ENCODE peak calls at places on chromosomes 4 and X, in five cellular contexts. V is GM12892, O is HepG2, W is K562, E is SK-N-SH. D is an unnamed sample.

GRCh38 chr4:169376421-169376820 is 105.7 kb upstream of the SH3RF1 start:
- DNase-seq in V (no peak), O (no peak), W (no peak), E (no peak), D (no peak)

GRCh38 chr4:120009731-120010130 is 56.9 kb downstream of the MAD2L1 start:
- DNase-seq in V (no peak), O (no peak), W (no peak), E (no peak), D (no peak)

GRCh38 chr4:61162116-61162515 is 38.0 kb upstream of the ADGRL3 start:
- DNase-seq in V (no peak), O (no peak), W (no peak), E (no peak), D (no peak)

GRCh38 chr4:140176735-140177134 is 22.8 kb upstream of the MAML3 start:
- DNase-seq in V (no peak), O (no peak), W (no peak), E (no peak), D (no peak)

GRCh38 chr4:128288689-128289106 is 1.1 kb upstream of the PGRMC2 start:
- DNase-seq in V (no peak), O (no peak), W (no peak), E (no peak), D (no peak)

GRCh38 chrX:63652086-63652775 is 132.8 kb downstream of the ARHGEF9 start:
- DNase-seq in V (no peak), O (no peak), W (no peak), E (no peak), D (no peak)

GRCh38 chr4:36082817-36083216 is 161.5 kb downstream of the ARAP2 start:
- DNase-seq in V (no peak), O (no peak), W (no peak), E (no peak), D (no peak)

GRCh38 chr4:164779080-164779479 is 25.1 kb downstream of the SMIM31 start:
- DNase-seq in V (no peak), O (no peak), W (no peak), E (no peak), D (no peak)

GRCh38 chrX:15564981-15565579 is 35.7 kb downstream of the ACE2 start:
- DNase-seq in V (no peak), O (peak), W (peak), E (peak), D (no peak)

GRCh38 chrX:72097081-72097480 is 34.6 kb downstream of the RTL5 start:
- DNase-seq in V (no peak), O (no peak), W (no peak), E (no peak), D (no peak)

DNA sequence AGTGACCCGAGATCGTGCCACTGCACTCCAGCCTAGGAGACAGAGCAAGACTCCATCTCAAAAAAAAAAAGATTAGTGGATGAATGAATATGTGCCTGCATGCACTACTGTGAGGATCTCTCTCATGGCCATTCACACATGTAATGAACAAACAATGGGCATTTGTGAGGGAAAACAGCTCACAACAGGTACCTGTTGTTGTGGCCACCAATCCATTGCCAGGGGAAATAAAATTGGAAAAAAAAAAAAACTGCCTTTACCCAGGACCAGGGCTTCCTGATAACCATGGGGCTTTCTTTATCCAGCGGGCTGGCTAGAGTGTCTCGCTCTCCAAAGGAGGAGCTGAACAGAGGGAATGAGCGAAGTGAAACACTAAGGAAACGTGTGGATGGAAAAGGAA is 7.4 kb downstream of the SCD5 start:
- DNase-seq in V (no peak), O (no peak), W (no peak), E (no peak), D (no peak)
- TF ChIP-seq TAF1 in V (no peak), O (no peak), W (no peak), E (no peak), D (no peak)

GRCh38 chrX:29661290-29661689 is 554.1 kb upstream of the MAGEB2 start:
- DNase-seq in V (no peak), O (no peak), W (no peak), E (no peak), D (no peak)

GRCh38 chrX:29662759-29663503 is 552.4 kb upstream of the MAGEB2 start:
- DNase-seq in V (no peak), O (peak), W (no peak), E (no peak), D (no peak)

GRCh38 chrX:29665532-29665931 is 549.8 kb upstream of the MAGEB2 start:
- DNase-seq in V (no peak), O (no peak), W (no peak), E (no peak), D (no peak)

GRCh38 chrX:29659911-29660310 is 555.5 kb upstream of the MAGEB2 start:
- DNase-seq in V (no peak), O (no peak), W (no peak), E (no peak), D (no peak)

DNA sequence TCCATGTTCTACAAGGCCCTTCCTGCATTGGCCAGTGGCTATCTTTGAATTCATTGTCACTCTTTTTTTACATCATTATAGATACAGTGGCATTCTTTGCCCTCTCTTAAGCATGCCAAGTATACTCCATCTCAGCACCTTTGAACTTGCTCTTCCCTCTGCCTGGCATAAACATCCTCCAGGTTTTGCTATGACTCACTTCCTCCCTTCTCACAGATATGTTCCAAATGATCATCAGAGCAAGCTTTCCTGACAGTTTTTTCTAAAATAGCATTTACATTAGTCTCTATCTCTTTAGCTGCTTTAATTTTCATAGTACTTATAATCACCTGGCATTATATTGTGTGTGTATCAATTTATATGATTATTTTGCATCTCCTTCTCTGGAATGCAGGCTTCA is 553.3 kb upstream of the MAGEB2 start:
- DNase-seq in V (no peak), O (no peak), W (no peak), E (no peak), D (no peak)
- TF ChIP-seq TAF1 in V (no peak), O (no peak), W (no peak), E (no peak), D (no peak)

GRCh38 chr4:101599620-101600019 is 190.9 kb upstream of the BANK1 start:
- DNase-seq in V (no peak), O (no peak), W (no peak), E (no peak), D (no peak)
- TF ChIP-seq TAF1 in V (no peak), O (no peak), W (no peak), E (no peak), D (no peak)

GRCh38 chr4:5940470-5941203 is 47.8 kb upstream of the CRMP1 start:
- DNase-seq in V (no peak), O (peak), W (no peak), E (no peak), D (no peak)

GRCh38 chr4:5942947-5943346 is 50.1 kb upstream of the CRMP1 start:
- DNase-seq in V (no peak), O (no peak), W (no peak), E (no peak), D (no peak)

GRCh38 chr4:5943561-5943960 is 50.7 kb upstream of the CRMP1 start:
- DNase-seq in V (no peak), O (no peak), W (no peak), E (no peak), D (no peak)

GRCh38 chr4:5945171-5945570 is 52.3 kb upstream of the CRMP1 start:
- DNase-seq in V (no peak), O (no peak), W (no peak), E (no peak), D (no peak)

DNA sequence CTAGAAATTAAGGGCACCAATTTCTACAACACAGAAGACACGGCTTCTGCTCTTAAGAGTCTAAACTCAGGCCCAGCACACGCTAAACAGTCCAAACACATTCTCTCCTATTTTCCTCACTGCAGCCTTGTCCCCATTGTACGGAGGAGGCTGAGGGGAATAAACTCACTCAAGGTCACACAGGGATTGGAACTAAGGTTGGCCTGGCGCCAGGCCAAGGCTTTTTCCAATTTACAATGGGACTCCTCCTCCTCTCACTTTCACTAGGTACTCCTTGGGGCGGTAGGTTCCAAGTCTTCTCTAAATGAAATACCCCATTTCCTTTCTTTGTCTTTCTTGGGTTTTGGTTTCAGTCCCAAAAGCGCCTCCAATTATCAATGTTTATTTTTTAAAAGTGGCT is 48.7 kb upstream of the CRMP1 start:
- DNase-seq in V (no peak), O (no peak), W (no peak), E (no peak), D (no peak)
- TF ChIP-seq TAF1 in V (no peak), O (no peak), W (no peak), E (no peak), D (no peak)

DNA sequence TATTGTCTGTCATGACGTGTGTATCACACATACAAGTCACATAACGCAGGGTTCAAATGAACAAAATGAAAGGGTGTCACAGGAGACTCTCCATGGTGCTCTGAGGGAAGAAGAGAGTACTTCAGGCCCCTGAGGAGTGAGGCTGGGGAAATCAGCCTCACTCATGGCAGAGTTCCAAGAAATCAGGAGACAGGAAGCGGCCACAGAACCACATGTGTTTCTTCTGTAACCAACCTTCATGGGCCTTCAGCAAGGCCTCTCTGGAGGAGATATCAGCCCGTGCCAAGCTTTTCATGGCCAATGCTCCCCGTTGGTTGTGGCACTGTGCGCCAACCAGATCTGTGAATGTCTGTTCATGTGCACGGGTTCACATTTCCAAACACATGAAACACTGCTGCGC is 76.0 kb downstream of the NAT8L start:
- DNase-seq in V (no peak), O (no peak), W (no peak), E (peak), D (no peak)
- TF ChIP-seq TAF1 in V (no peak), O (no peak), W (no peak), E (no peak), D (no peak)

DNA sequence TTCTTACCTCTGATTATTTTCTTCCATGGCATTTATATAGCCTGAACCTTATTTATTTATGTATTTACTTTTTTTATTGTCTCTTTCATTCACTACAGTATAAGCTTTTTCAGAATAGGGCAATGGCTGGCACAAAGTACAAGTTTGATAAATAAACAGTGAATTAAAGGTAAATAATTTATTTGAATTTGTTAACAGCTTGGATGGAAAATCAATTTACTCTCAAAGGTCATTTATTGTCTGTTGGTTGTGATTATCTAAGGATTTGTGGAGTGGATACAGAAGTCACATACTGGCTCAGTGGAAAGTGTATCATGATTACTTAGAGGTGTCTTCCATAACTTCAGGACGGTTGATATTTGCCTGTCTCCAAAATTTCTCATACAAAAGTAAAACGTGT is 2472.9 kb downstream of the PCDH7 start:
- DNase-seq in V (no peak), O (no peak), W (no peak), E (no peak), D (no peak)
- TF ChIP-seq TAF1 in V (no peak), O (no peak), W (no peak), E (no peak), D (no peak)

GRCh38 chr4:113482325-113482724 is 279.2 kb downstream of the CAMK2D start:
- DNase-seq in V (no peak), O (no peak), W (no peak), E (no peak), D (no peak)
- TF ChIP-seq TAF1 in V (no peak), O (no peak), W (no peak), E (no peak), D (no peak)

GRCh38 chr4:90816754-90817153 is 689.6 kb downstream of the CCSER1 start:
- DNase-seq in V (no peak), O (no peak), W (no peak), E (no peak), D (no peak)
- TF ChIP-seq TAF1 in V (no peak), O (no peak), W (no peak), E (no peak), D (no peak)

DNA sequence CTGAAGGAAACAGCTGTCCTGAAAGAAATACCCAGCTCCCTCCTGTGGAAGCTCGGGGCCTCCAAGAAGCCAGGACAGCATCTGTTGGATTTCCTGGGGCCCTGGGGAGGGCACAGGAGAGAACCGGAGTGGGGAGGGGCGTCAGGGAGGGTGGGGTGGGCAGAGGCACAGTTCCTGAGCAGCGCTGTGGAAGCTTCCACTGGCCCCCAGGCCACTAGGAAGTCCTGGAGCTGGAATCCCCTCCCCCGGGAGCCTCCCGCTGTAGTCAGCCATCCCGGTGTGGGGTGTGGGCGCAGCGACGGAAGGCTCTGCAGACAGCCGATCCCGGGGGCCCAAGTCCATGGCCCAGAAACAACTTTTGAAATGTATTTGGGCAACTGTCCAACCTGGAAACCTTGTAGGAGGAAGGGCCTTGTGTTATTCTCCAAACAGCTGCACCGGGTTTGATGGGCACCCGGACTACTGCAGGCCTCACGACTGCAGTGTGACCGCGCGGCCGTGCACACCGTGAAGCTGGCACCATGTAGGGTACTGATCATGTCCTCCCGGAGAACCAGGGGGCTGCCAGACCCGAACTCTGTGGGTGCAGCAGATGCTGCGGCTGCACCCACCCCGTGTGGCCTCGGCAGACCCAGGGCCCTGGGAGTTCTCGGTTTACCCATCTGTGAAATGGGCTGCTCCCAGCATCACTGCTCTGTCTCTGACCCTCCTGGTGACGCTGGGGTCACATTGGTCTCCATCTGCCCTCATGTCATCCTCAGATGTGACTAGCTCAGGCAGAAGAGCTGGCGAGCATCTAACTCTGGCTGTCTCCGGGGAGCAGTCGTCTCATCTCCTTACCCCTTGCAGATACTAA is 68.5 kb upstream of the HMX1 start:
- DNase-seq in V (no peak), O (no peak), W (peak), E (peak), D (no peak)
- TF ChIP-seq TAF1 in V (no peak), O (no peak), W (no peak), E (no peak), D (no peak)

DNA sequence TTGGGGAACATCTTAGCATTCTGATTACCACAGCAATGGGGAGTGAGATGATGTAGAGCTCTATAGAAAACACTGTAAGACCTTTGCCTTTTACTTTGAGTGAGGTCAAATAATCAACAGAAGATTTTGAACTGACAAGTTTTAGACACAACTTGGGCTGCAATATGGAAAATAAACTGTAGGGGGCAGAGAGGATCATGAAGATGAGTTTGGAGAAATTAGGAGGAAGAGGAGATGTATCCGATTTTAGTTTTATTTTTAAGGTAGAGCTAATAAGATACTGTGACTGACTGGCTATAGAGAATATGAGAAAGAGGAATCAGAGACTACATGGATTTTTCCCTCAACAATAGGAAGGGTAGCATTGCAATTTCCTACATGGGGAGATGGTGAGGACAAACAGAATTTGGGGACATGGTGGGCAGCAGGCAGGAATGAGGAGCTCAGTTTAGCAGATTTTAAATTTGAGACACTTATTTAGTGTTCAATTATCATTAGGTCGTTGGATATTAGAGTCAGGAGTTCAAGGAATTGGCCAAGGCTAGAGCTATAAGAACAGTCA is 563.1 kb downstream of the INPP4B start:
- DNase-seq in V (no peak), O (no peak), W (no peak), E (no peak), D (no peak)
- TF ChIP-seq TAF1 in V (no peak), O (no peak), W (no peak), E (no peak), D (no peak)